ENCODE peak calls at places on chromosomes 13 and 19, in eight cellular contexts. One of them, this sample, is unnamed.

GRCh38 chr13:51728972-51729371 is 75.0 kb downstream of the DHRS12 start:
- DNase-seq in ovary: no peak
- DNase-seq in breast epithelium: no peak
- DNase-seq in fibroblast of lung: peak
- DNase-seq in tibial nerve: no peak
- DNase-seq in GM23248: peak
- DNase-seq in IMR-90: peak
- DNase-seq in K562: no peak
- DNase-seq in this sample: peak

GRCh38 chr19:19545707-19546106 is 7.6 kb downstream of the CILP2 start:
- DNase-seq in ovary: no peak
- DNase-seq in breast epithelium: no peak
- DNase-seq in fibroblast of lung: no peak
- DNase-seq in tibial nerve: no peak
- DNase-seq in GM23248: no peak
- DNase-seq in IMR-90: no peak
- DNase-seq in K562: no peak
- DNase-seq in this sample: no peak

GRCh38 chr19:16380943-16381755 is 56.5 kb downstream of the KLF2 start:
- DNase-seq in ovary: peak
- DNase-seq in breast epithelium: no peak
- DNase-seq in fibroblast of lung: no peak
- DNase-seq in tibial nerve: no peak
- DNase-seq in GM23248: no peak
- DNase-seq in IMR-90: no peak
- DNase-seq in K562: no peak
- DNase-seq in this sample: no peak

GRCh38 chr13:113901231-113901630 is 37.4 kb upstream of the GAS6 start:
- DNase-seq in ovary: no peak
- DNase-seq in breast epithelium: peak
- DNase-seq in fibroblast of lung: peak
- DNase-seq in tibial nerve: no peak
- DNase-seq in GM23248: peak
- DNase-seq in IMR-90: peak
- DNase-seq in K562: no peak
- DNase-seq in this sample: no peak

GRCh38 chr13:87982436-87982835 is 311.3 kb downstream of the SLITRK5 start:
- DNase-seq in ovary: no peak
- DNase-seq in breast epithelium: no peak
- DNase-seq in fibroblast of lung: no peak
- DNase-seq in tibial nerve: no peak
- DNase-seq in GM23248: no peak
- DNase-seq in IMR-90: no peak
- DNase-seq in K562: no peak
- DNase-seq in this sample: no peak

GRCh38 chr13:26024558-26024957 is 27.3 kb downstream of the SHISA2 start:
- DNase-seq in ovary: no peak
- DNase-seq in breast epithelium: no peak
- DNase-seq in fibroblast of lung: peak
- DNase-seq in tibial nerve: no peak
- DNase-seq in GM23248: no peak
- DNase-seq in IMR-90: no peak
- DNase-seq in K562: no peak
- DNase-seq in this sample: no peak

GRCh38 chr19:38142176-38143035 is 81.6 kb downstream of the DPF1 start:
- DNase-seq in ovary: peak
- DNase-seq in breast epithelium: no peak
- DNase-seq in fibroblast of lung: peak
- DNase-seq in tibial nerve: peak
- DNase-seq in GM23248: peak
- DNase-seq in IMR-90: peak
- DNase-seq in K562: peak
- DNase-seq in this sample: no peak

GRCh38 chr19:3708207-3708931 is at the start of gene TJP3:
- DNase-seq in ovary: no peak
- DNase-seq in breast epithelium: peak
- DNase-seq in fibroblast of lung: peak
- DNase-seq in tibial nerve: no peak
- DNase-seq in GM23248: peak
- DNase-seq in IMR-90: peak
- DNase-seq in K562: no peak
- DNase-seq in this sample: no peak

GRCh38 chr19:12868540-12869112 is 12.6 kb downstream of the DNASE2 start:
- DNase-seq in ovary: no peak
- DNase-seq in breast epithelium: no peak
- DNase-seq in fibroblast of lung: peak
- DNase-seq in tibial nerve: no peak
- DNase-seq in GM23248: peak
- DNase-seq in IMR-90: no peak
- DNase-seq in K562: peak
- DNase-seq in this sample: no peak

GRCh38 chr19:2476451-2477140 is 669 bp downstream of the GADD45B start:
- DNase-seq in ovary: peak
- DNase-seq in breast epithelium: no peak
- DNase-seq in fibroblast of lung: peak
- DNase-seq in tibial nerve: no peak
- DNase-seq in GM23248: peak
- DNase-seq in IMR-90: peak
- DNase-seq in K562: peak
- DNase-seq in this sample: no peak

GRCh38 chr13:67827992-67828391 is 597.9 kb upstream of the PCDH9 start:
- DNase-seq in ovary: no peak
- DNase-seq in breast epithelium: no peak
- DNase-seq in fibroblast of lung: peak
- DNase-seq in tibial nerve: no peak
- DNase-seq in GM23248: no peak
- DNase-seq in IMR-90: no peak
- DNase-seq in K562: no peak
- DNase-seq in this sample: no peak

GRCh38 chr19:33171916-33172359 is 22.2 kb upstream of the LRP3 start:
- DNase-seq in ovary: no peak
- DNase-seq in breast epithelium: no peak
- DNase-seq in fibroblast of lung: peak
- DNase-seq in tibial nerve: no peak
- DNase-seq in GM23248: peak
- DNase-seq in IMR-90: peak
- DNase-seq in K562: no peak
- DNase-seq in this sample: no peak

GRCh38 chr13:60230593-60230992 is 66.9 kb upstream of the DIAPH3 start:
- DNase-seq in ovary: no peak
- DNase-seq in breast epithelium: no peak
- DNase-seq in fibroblast of lung: peak
- DNase-seq in tibial nerve: no peak
- DNase-seq in GM23248: peak
- DNase-seq in IMR-90: peak
- DNase-seq in K562: peak
- DNase-seq in this sample: no peak

GRCh38 chr13:98022210-98022609 is 68.7 kb downstream of the IPO5 start:
- DNase-seq in ovary: no peak
- DNase-seq in breast epithelium: peak
- DNase-seq in fibroblast of lung: peak
- DNase-seq in tibial nerve: peak
- DNase-seq in GM23248: peak
- DNase-seq in IMR-90: peak
- DNase-seq in K562: no peak
- DNase-seq in this sample: peak

GRCh38 chr13:58712191-58712590 is 1080.6 kb downstream of the PCDH17 start:
- DNase-seq in ovary: no peak
- DNase-seq in breast epithelium: no peak
- DNase-seq in fibroblast of lung: peak
- DNase-seq in tibial nerve: no peak
- DNase-seq in GM23248: no peak
- DNase-seq in IMR-90: no peak
- DNase-seq in K562: no peak
- DNase-seq in this sample: no peak

GRCh38 chr19:21474671-21475181 is 30.7 kb upstream of the ZNF429 start:
- DNase-seq in ovary: peak
- DNase-seq in breast epithelium: peak
- DNase-seq in fibroblast of lung: peak
- DNase-seq in tibial nerve: peak
- DNase-seq in GM23248: peak
- DNase-seq in IMR-90: peak
- DNase-seq in K562: no peak
- DNase-seq in this sample: peak

GRCh38 chr19:18807861-18808331 is 16.8 kb upstream of the COMP start:
- DNase-seq in ovary: no peak
- DNase-seq in breast epithelium: no peak
- DNase-seq in fibroblast of lung: no peak
- DNase-seq in tibial nerve: peak
- DNase-seq in GM23248: peak
- DNase-seq in IMR-90: no peak
- DNase-seq in K562: no peak
- DNase-seq in this sample: no peak

GRCh38 chr19:22286151-22286810 is at the start of gene ZNF729:
- DNase-seq in ovary: no peak
- DNase-seq in breast epithelium: peak
- DNase-seq in fibroblast of lung: no peak
- DNase-seq in tibial nerve: no peak
- DNase-seq in GM23248: no peak
- DNase-seq in IMR-90: no peak
- DNase-seq in K562: no peak
- DNase-seq in this sample: no peak

GRCh38 chr19:51802775-51803174 is 7.8 kb downstream of the FPR3 start:
- DNase-seq in ovary: no peak
- DNase-seq in breast epithelium: no peak
- DNase-seq in fibroblast of lung: no peak
- DNase-seq in tibial nerve: no peak
- DNase-seq in GM23248: no peak
- DNase-seq in IMR-90: no peak
- DNase-seq in K562: no peak
- DNase-seq in this sample: no peak

GRCh38 chr13:106466691-106467405 is 68.6 kb downstream of the EFNB2 start:
- DNase-seq in ovary: no peak
- DNase-seq in breast epithelium: no peak
- DNase-seq in fibroblast of lung: no peak
- DNase-seq in tibial nerve: no peak
- DNase-seq in GM23248: no peak
- DNase-seq in IMR-90: no peak
- DNase-seq in K562: no peak
- DNase-seq in this sample: no peak

DNA sequence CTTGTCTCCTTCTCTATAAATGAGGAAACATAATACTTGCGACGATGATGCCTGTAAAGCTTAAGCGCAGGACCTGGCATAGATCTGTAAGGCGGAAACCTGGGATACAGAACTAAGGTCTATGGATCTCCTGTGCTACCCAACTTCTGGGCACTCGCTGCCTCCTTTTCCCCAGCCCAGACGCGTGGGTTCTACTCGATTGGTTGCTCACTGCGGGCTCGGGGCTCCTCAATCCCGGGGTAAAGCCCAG is 616 bp upstream of the PSMC4 start:
- DNase-seq in ovary: no peak
- DNase-seq in breast epithelium: no peak
- DNase-seq in fibroblast of lung: no peak
- DNase-seq in tibial nerve: no peak
- DNase-seq in GM23248: no peak
- DNase-seq in IMR-90: no peak
- DNase-seq in K562: peak
- DNase-seq in this sample: no peak
- H3K27ac ChIP-seq in ovary: peak
- H3K27ac ChIP-seq in breast epithelium: peak
- H3K27ac ChIP-seq in fibroblast of lung: peak
- H3K27ac ChIP-seq in tibial nerve: peak
- H3K27ac ChIP-seq in GM23248: peak
- H3K27ac ChIP-seq in IMR-90: peak
- H3K27ac ChIP-seq in K562: peak
- H3K27ac ChIP-seq in this sample: peak

GRCh38 chr19:58500242-58500641 is 11.6 kb downstream of the SLC27A5 start:
- DNase-seq in ovary: no peak
- DNase-seq in breast epithelium: no peak
- DNase-seq in fibroblast of lung: no peak
- DNase-seq in tibial nerve: no peak
- DNase-seq in GM23248: no peak
- DNase-seq in IMR-90: no peak
- DNase-seq in K562: no peak
- DNase-seq in this sample: no peak
- H3K4me3 ChIP-seq in ovary: no peak
- H3K4me3 ChIP-seq in breast epithelium: peak
- H3K4me3 ChIP-seq in fibroblast of lung: no peak
- H3K4me3 ChIP-seq in tibial nerve: peak
- H3K4me3 ChIP-seq in GM23248: no peak
- H3K4me3 ChIP-seq in IMR-90: no peak
- H3K4me3 ChIP-seq in K562: peak
- H3K4me3 ChIP-seq in this sample: peak

DNA sequence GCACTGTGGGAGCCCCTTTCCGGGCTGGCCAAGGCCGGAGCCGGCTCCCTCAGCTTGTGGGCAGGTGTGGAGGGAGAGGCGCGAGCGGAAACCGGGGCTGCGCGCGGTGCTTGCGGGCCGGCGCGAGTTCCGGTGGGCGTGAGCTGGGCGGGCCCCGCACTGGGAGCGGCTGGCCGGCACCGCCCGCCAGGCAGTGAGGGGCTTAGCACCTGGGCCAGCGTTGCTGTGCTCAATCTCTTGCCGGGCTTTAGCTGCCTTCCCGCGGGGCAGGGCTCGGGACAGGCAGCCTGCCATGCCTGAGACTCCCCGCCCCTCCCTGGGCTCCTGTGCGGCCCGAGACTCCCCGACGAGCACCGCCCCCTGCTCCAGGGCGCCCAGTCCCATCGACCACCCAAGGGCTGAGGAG is 405.2 kb upstream of the PRR20A start:
- DNase-seq in ovary: no peak
- DNase-seq in breast epithelium: no peak
- DNase-seq in fibroblast of lung: no peak
- DNase-seq in tibial nerve: no peak
- DNase-seq in GM23248: no peak
- DNase-seq in IMR-90: no peak
- DNase-seq in K562: no peak
- DNase-seq in this sample: no peak
- H3K27ac ChIP-seq in ovary: no peak
- H3K27ac ChIP-seq in breast epithelium: no peak
- H3K27ac ChIP-seq in fibroblast of lung: no peak
- H3K27ac ChIP-seq in tibial nerve: no peak
- H3K27ac ChIP-seq in GM23248: no peak
- H3K27ac ChIP-seq in IMR-90: no peak
- H3K27ac ChIP-seq in K562: no peak
- H3K27ac ChIP-seq in this sample: no peak

DNA sequence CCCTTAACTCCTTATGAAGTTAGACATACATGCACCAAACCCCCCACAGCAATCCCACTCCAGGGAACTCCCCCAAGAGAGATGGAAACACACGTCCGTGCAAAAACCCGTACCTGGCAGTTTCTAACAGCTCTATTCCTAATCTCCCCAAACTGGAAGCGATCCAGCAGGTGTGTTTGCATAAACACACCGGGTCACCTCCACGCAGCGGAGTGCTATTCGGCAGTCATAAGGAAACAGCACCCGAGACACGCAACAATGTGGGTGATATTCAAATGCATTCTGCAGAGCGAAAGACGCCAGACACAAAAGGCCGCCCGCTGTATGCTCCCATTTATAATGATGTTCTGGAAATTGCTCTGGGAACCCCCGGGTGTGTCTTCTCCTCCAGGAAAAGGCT is 6.8 kb upstream of the ZNRF4 start:
- DNase-seq in ovary: no peak
- DNase-seq in breast epithelium: no peak
- DNase-seq in fibroblast of lung: no peak
- DNase-seq in tibial nerve: no peak
- DNase-seq in GM23248: no peak
- DNase-seq in IMR-90: no peak
- DNase-seq in K562: no peak
- DNase-seq in this sample: no peak
- H3K4me3 ChIP-seq in ovary: no peak
- H3K4me3 ChIP-seq in breast epithelium: no peak
- H3K4me3 ChIP-seq in fibroblast of lung: no peak
- H3K4me3 ChIP-seq in tibial nerve: no peak
- H3K4me3 ChIP-seq in GM23248: no peak
- H3K4me3 ChIP-seq in IMR-90: no peak
- H3K4me3 ChIP-seq in K562: no peak
- H3K4me3 ChIP-seq in this sample: no peak

This sample was measured in AG04450.